ENCODE peak calls at places on chromosomes 11 and 22, in six cellular contexts. B is head of caudate nucleus, E is right cardiac atrium, I is H9, Q is NCI-H345, Z is nucleus accumbens. F is an unnamed sample.

GRCh38 chr11:45922425-45923082 is at the start of gene LARGE2:
- DNase-seq in B (no peak), E (peak), I (no peak), Q (peak), Z (no peak), F (no peak)

GRCh38 chr11:123654566-123655081 is at the start of gene SCN3B:
- DNase-seq in B (no peak), E (peak), I (peak), Q (peak), Z (peak), F (peak)

GRCh38 chr22:20425821-20426615 is 11.6 kb downstream of the SCARF2 start:
- DNase-seq in B (no peak), E (no peak), I (peak), Q (no peak), Z (no peak), F (no peak)

GRCh38 chr22:42881982-42882656 is 25.0 kb upstream of the ARFGAP3 start:
- DNase-seq in B (no peak), E (no peak), I (no peak), Q (no peak), Z (no peak), F (no peak)

GRCh38 chr22:23767673-23768548 is at the start of gene CHCHD10:
- DNase-seq in B (peak), E (peak), I (peak), Q (peak), Z (peak), F (peak)

GRCh38 chr22:38638734-38639133 is 17.5 kb downstream of the FAM227A start:
- DNase-seq in B (no peak), E (no peak), I (no peak), Q (no peak), Z (no peak), F (no peak)

GRCh38 chr11:88484873-88485621 is 147.5 kb upstream of the CTSC start:
- DNase-seq in B (no peak), E (no peak), I (peak), Q (peak), Z (no peak), F (peak)

GRCh38 chr11:100602716-100603115 is 84.4 kb upstream of the ARHGAP42 start:
- DNase-seq in B (no peak), E (no peak), I (no peak), Q (no peak), Z (no peak), F (no peak)

GRCh38 chr11:10295056-10295901 is 1.3 kb upstream of the SBF2 start:
- DNase-seq in B (no peak), E (no peak), I (no peak), Q (no peak), Z (no peak), F (no peak)

GRCh38 chr11:84144531-84144930 is 858.4 kb upstream of the CCDC90B start:
- DNase-seq in B (no peak), E (no peak), I (no peak), Q (no peak), Z (no peak), F (peak)

GRCh38 chr11:8098879-8099278 is 17.9 kb downstream of the TUB start:
- DNase-seq in B (peak), E (no peak), I (no peak), Q (no peak), Z (no peak), F (no peak)

GRCh38 chr22:45212992-45213751 is 27.5 kb downstream of the KIAA0930 start:
- DNase-seq in B (peak), E (peak), I (no peak), Q (no peak), Z (peak), F (peak)

GRCh38 chr11:63999349-64000025 is 13.2 kb downstream of the OTUB1 start:
- DNase-seq in B (no peak), E (peak), I (peak), Q (peak), Z (no peak), F (no peak)

GRCh38 chr22:22709719-22710445 is 65.5 kb downstream of the GGTLC2 start:
- DNase-seq in B (no peak), E (no peak), I (peak), Q (no peak), Z (no peak), F (no peak)

GRCh38 chr11:697811-698311 is 2.2 kb downstream of the TMEM80 start:
- DNase-seq in B (no peak), E (no peak), I (peak), Q (no peak), Z (no peak), F (no peak)

GRCh38 chr11:64044730-64045386 is 9.1 kb downstream of the FLRT1 start:
- DNase-seq in B (peak), E (no peak), I (no peak), Q (peak), Z (peak), F (peak)

GRCh38 chr22:45421349-45422057 is 8.0 kb downstream of the RIBC2 start:
- DNase-seq in B (no peak), E (no peak), I (no peak), Q (no peak), Z (no peak), F (no peak)

GRCh38 chr22:19138217-19139000 is 6.0 kb downstream of the ESS2 start:
- DNase-seq in B (no peak), E (no peak), I (no peak), Q (no peak), Z (no peak), F (no peak)

GRCh38 chr11:1231396-1232327 is 8.8 kb downstream of the MUC5B start:
- DNase-seq in B (no peak), E (peak), I (peak), Q (peak), Z (no peak), F (no peak)

GRCh38 chr11:112786886-112787530 is 174.2 kb upstream of the NCAM1 start:
- DNase-seq in B (no peak), E (no peak), I (no peak), Q (no peak), Z (no peak), F (no peak)